ENCODE peak calls at places on chromosomes 11 and 22, in four cellular contexts. One of them, this sample, is unnamed.

GRCh38 chr11:3022300-3022967 is 30.3 kb upstream of the NAP1L4 start:
- DNase-seq in tibial nerve: no peak
- DNase-seq in neural progenitor cell: no peak
- DNase-seq in retinal pigment epithelial cell: peak; percentile 6
- DNase-seq in this sample: no peak

GRCh38 chr11:10975287-10975721 is 117.5 kb upstream of the ZBED5 start:
- DNase-seq in tibial nerve: no peak
- DNase-seq in neural progenitor cell: no peak
- DNase-seq in retinal pigment epithelial cell: peak; percentile 8
- DNase-seq in this sample: no peak

GRCh38 chr11:68010058-68011041 is at the start of gene ALDH3B1:
- DNase-seq in tibial nerve: peak; percentile 88
- DNase-seq in neural progenitor cell: peak; percentile 57
- DNase-seq in retinal pigment epithelial cell: peak; percentile 67
- DNase-seq in this sample: no peak

GRCh38 chr11:115939726-115940421 is 435.7 kb upstream of the CADM1 start:
- DNase-seq in tibial nerve: no peak
- DNase-seq in neural progenitor cell: no peak
- DNase-seq in retinal pigment epithelial cell: no peak
- DNase-seq in this sample: no peak

GRCh38 chr11:109371444-109372176 is 50.4 kb upstream of the C11orf87 start:
- DNase-seq in tibial nerve: no peak
- DNase-seq in neural progenitor cell: no peak
- DNase-seq in retinal pigment epithelial cell: no peak
- DNase-seq in this sample: no peak

GRCh38 chr22:36294293-36294620 is 41.3 kb downstream of the APOL1 start:
- DNase-seq in tibial nerve: no peak
- DNase-seq in neural progenitor cell: no peak
- DNase-seq in retinal pigment epithelial cell: no peak
- DNase-seq in this sample: no peak

GRCh38 chr22:40512426-40513136 is 123.9 kb downstream of the MRTFA start:
- DNase-seq in tibial nerve: peak; percentile 40
- DNase-seq in neural progenitor cell: no peak
- DNase-seq in retinal pigment epithelial cell: peak; percentile 83
- DNase-seq in this sample: no peak

GRCh38 chr22:44540756-44541670 is 43.0 kb upstream of the RTL6 start:
- DNase-seq in tibial nerve: no peak
- DNase-seq in neural progenitor cell: no peak
- DNase-seq in retinal pigment epithelial cell: no peak
- DNase-seq in this sample: no peak

GRCh38 chr11:2267871-2268825 is 2.2 kb downstream of the ASCL2 start:
- DNase-seq in tibial nerve: no peak
- DNase-seq in neural progenitor cell: no peak
- DNase-seq in retinal pigment epithelial cell: no peak
- DNase-seq in this sample: peak; percentile 16

GRCh38 chr11:15988693-15989231 is 367.6 kb downstream of the SOX6 start:
- DNase-seq in tibial nerve: no peak
- DNase-seq in neural progenitor cell: peak; percentile 74
- DNase-seq in retinal pigment epithelial cell: no peak
- DNase-seq in this sample: no peak

GRCh38 chr11:117820071-117820470 is 4.5 kb downstream of the FXYD2 start:
- DNase-seq in tibial nerve: no peak
- DNase-seq in neural progenitor cell: no peak
- DNase-seq in retinal pigment epithelial cell: no peak
- DNase-seq in this sample: no peak

GRCh38 chr22:44094751-44095302 is 70.7 kb downstream of the PARVB start:
- DNase-seq in tibial nerve: no peak
- DNase-seq in neural progenitor cell: no peak
- DNase-seq in retinal pigment epithelial cell: no peak
- DNase-seq in this sample: no peak

GRCh38 chr11:86769219-86769618 is 31.1 kb upstream of the PRSS23 start:
- DNase-seq in tibial nerve: no peak
- DNase-seq in neural progenitor cell: no peak
- DNase-seq in retinal pigment epithelial cell: no peak
- DNase-seq in this sample: no peak

GRCh38 chr11:126514061-126514713 is 158.7 kb downstream of the ST3GAL4 start:
- DNase-seq in tibial nerve: no peak
- DNase-seq in neural progenitor cell: no peak
- DNase-seq in retinal pigment epithelial cell: no peak
- DNase-seq in this sample: no peak

GRCh38 chr11:13446444-13446843 is 16.6 kb downstream of the BTBD10 start:
- DNase-seq in tibial nerve: no peak
- DNase-seq in neural progenitor cell: no peak
- DNase-seq in retinal pigment epithelial cell: no peak
- DNase-seq in this sample: no peak

GRCh38 chr11:27770576-27770975 is 70.3 kb upstream of the BDNF start:
- DNase-seq in tibial nerve: no peak
- DNase-seq in neural progenitor cell: no peak
- DNase-seq in retinal pigment epithelial cell: no peak
- DNase-seq in this sample: no peak

GRCh38 chr11:100883860-100884259 is 196.8 kb downstream of the ARHGAP42 start:
- DNase-seq in tibial nerve: no peak
- DNase-seq in neural progenitor cell: no peak
- DNase-seq in retinal pigment epithelial cell: no peak
- DNase-seq in this sample: no peak

GRCh38 chr11:118679483-118679882 is at the start of gene TREH:
- DNase-seq in tibial nerve: no peak
- DNase-seq in neural progenitor cell: no peak
- DNase-seq in retinal pigment epithelial cell: no peak
- DNase-seq in this sample: no peak

GRCh38 chr22:44700456-44700855 is 1.5 kb upstream of the PRR5 start:
- DNase-seq in tibial nerve: no peak
- DNase-seq in neural progenitor cell: no peak
- DNase-seq in retinal pigment epithelial cell: no peak
- DNase-seq in this sample: no peak

GRCh38 chr22:37635157-37635556 is 4.3 kb upstream of the SH3BP1 start:
- DNase-seq in tibial nerve: no peak
- DNase-seq in neural progenitor cell: no peak
- DNase-seq in retinal pigment epithelial cell: no peak
- DNase-seq in this sample: no peak

GRCh38 chr11:94171693-94172440 is 43.2 kb downstream of the PANX1 start:
- DNase-seq in tibial nerve: peak; percentile 33
- DNase-seq in neural progenitor cell: peak; percentile 79
- DNase-seq in retinal pigment epithelial cell: no peak
- DNase-seq in this sample: peak; percentile 19

GRCh38 chr11:132099692-132100091 is 729.3 kb downstream of the NTM start:
- DNase-seq in tibial nerve: peak; percentile 17
- DNase-seq in neural progenitor cell: peak; percentile 48
- DNase-seq in retinal pigment epithelial cell: no peak
- DNase-seq in this sample: no peak

GRCh38 chr22:47918276-47918928 is 1156.0 kb downstream of the TBC1D22A start:
- DNase-seq in tibial nerve: no peak
- DNase-seq in neural progenitor cell: no peak
- DNase-seq in retinal pigment epithelial cell: no peak
- DNase-seq in this sample: peak; percentile 21

GRCh38 chr11:16211407-16211806 is 144.9 kb downstream of the SOX6 start:
- DNase-seq in tibial nerve: no peak
- DNase-seq in neural progenitor cell: peak; percentile 8
- DNase-seq in retinal pigment epithelial cell: no peak
- DNase-seq in this sample: no peak

GRCh38 chr22:43848366-43849171 is 13.7 kb downstream of the SULT4A1 start:
- DNase-seq in tibial nerve: no peak
- DNase-seq in neural progenitor cell: peak; percentile 61
- DNase-seq in retinal pigment epithelial cell: no peak
- DNase-seq in this sample: no peak

GRCh38 chr11:31817621-31818493 is 6.7 kb upstream of the PAX6 start:
- DNase-seq in tibial nerve: no peak
- DNase-seq in neural progenitor cell: peak; percentile 79
- DNase-seq in retinal pigment epithelial cell: no peak
- DNase-seq in this sample: no peak

GRCh38 chr11:92226331-92227232 is 2.0 kb downstream of the FAT3 start:
- DNase-seq in tibial nerve: no peak
- DNase-seq in neural progenitor cell: peak; percentile 78
- DNase-seq in retinal pigment epithelial cell: no peak
- DNase-seq in this sample: no peak

GRCh38 chr11:84407091-84407490 is 1120.9 kb upstream of the CCDC90B start:
- DNase-seq in tibial nerve: no peak
- DNase-seq in neural progenitor cell: no peak
- DNase-seq in retinal pigment epithelial cell: no peak
- DNase-seq in this sample: no peak

GRCh38 chr11:46876471-46876870 is 30.4 kb upstream of the CKAP5 start:
- DNase-seq in tibial nerve: no peak
- DNase-seq in neural progenitor cell: no peak
- DNase-seq in retinal pigment epithelial cell: no peak
- DNase-seq in this sample: no peak

GRCh38 chr11:95358516-95359322 is 127.7 kb upstream of the SESN3 start:
- DNase-seq in tibial nerve: no peak
- DNase-seq in neural progenitor cell: no peak
- DNase-seq in retinal pigment epithelial cell: no peak
- DNase-seq in this sample: no peak

GRCh38 chr11:3001496-3001895 is 9.4 kb upstream of the NAP1L4 start:
- DNase-seq in tibial nerve: no peak
- DNase-seq in neural progenitor cell: no peak
- DNase-seq in retinal pigment epithelial cell: no peak
- DNase-seq in this sample: no peak

GRCh38 chr22:37254206-37254866 is 10.3 kb upstream of the RAC2 start:
- DNase-seq in tibial nerve: no peak
- DNase-seq in neural progenitor cell: no peak
- DNase-seq in retinal pigment epithelial cell: peak; percentile 59
- DNase-seq in this sample: no peak

GRCh38 chr11:3747704-3748103 is 49.6 kb downstream of the NUP98 start:
- DNase-seq in tibial nerve: no peak
- DNase-seq in neural progenitor cell: no peak
- DNase-seq in retinal pigment epithelial cell: no peak
- DNase-seq in this sample: no peak

GRCh38 chr11:130145975-130146776 is 13.4 kb upstream of the ST14 start:
- DNase-seq in tibial nerve: no peak
- DNase-seq in neural progenitor cell: no peak
- DNase-seq in retinal pigment epithelial cell: no peak
- DNase-seq in this sample: no peak
- TF ChIP-seq CTCF in tibial nerve: peak; percentile 21
- TF ChIP-seq CTCF in neural progenitor cell: no peak
- TF ChIP-seq CTCF in retinal pigment epithelial cell: peak; percentile 60
- TF ChIP-seq CTCF in this sample: no peak

GRCh38 chr11:69018924-69019323 is 5.9 kb upstream of the MRGPRF start:
- DNase-seq in tibial nerve: no peak
- DNase-seq in neural progenitor cell: no peak
- DNase-seq in retinal pigment epithelial cell: no peak
- DNase-seq in this sample: no peak
- TF ChIP-seq CTCF in tibial nerve: no peak
- TF ChIP-seq CTCF in neural progenitor cell: no peak
- TF ChIP-seq CTCF in retinal pigment epithelial cell: no peak
- TF ChIP-seq CTCF in this sample: no peak

GRCh38 chr11:73201249-73201648 is 16.8 kb upstream of the P2RY2 start:
- DNase-seq in tibial nerve: peak; percentile 57
- DNase-seq in neural progenitor cell: no peak
- DNase-seq in retinal pigment epithelial cell: no peak
- DNase-seq in this sample: no peak
- TF ChIP-seq CTCF in tibial nerve: no peak
- TF ChIP-seq CTCF in neural progenitor cell: no peak
- TF ChIP-seq CTCF in retinal pigment epithelial cell: no peak
- TF ChIP-seq CTCF in this sample: no peak

GRCh38 chr11:120912504-120912903 is 111.4 kb upstream of the TBCEL start:
- DNase-seq in tibial nerve: no peak
- DNase-seq in neural progenitor cell: peak; percentile 52
- DNase-seq in retinal pigment epithelial cell: peak; percentile 26
- DNase-seq in this sample: no peak
- TF ChIP-seq CTCF in tibial nerve: no peak
- TF ChIP-seq CTCF in neural progenitor cell: peak; percentile 48
- TF ChIP-seq CTCF in retinal pigment epithelial cell: peak; percentile 67
- TF ChIP-seq CTCF in this sample: peak; percentile 24

GRCh38 chr11:112662554-112662953 is 298.7 kb upstream of the NCAM1 start:
- DNase-seq in tibial nerve: no peak
- DNase-seq in neural progenitor cell: no peak
- DNase-seq in retinal pigment epithelial cell: no peak
- DNase-seq in this sample: no peak
- TF ChIP-seq CTCF in tibial nerve: no peak
- TF ChIP-seq CTCF in neural progenitor cell: no peak
- TF ChIP-seq CTCF in retinal pigment epithelial cell: no peak
- TF ChIP-seq CTCF in this sample: no peak

GRCh38 chr22:41518048-41518347 is 26.3 kb downstream of the POLR3H start:
- DNase-seq in tibial nerve: no peak
- DNase-seq in neural progenitor cell: no peak
- DNase-seq in retinal pigment epithelial cell: no peak
- DNase-seq in this sample: no peak
- TF ChIP-seq CTCF in tibial nerve: no peak
- TF ChIP-seq CTCF in neural progenitor cell: no peak
- TF ChIP-seq CTCF in retinal pigment epithelial cell: no peak
- TF ChIP-seq CTCF in this sample: no peak

DNA sequence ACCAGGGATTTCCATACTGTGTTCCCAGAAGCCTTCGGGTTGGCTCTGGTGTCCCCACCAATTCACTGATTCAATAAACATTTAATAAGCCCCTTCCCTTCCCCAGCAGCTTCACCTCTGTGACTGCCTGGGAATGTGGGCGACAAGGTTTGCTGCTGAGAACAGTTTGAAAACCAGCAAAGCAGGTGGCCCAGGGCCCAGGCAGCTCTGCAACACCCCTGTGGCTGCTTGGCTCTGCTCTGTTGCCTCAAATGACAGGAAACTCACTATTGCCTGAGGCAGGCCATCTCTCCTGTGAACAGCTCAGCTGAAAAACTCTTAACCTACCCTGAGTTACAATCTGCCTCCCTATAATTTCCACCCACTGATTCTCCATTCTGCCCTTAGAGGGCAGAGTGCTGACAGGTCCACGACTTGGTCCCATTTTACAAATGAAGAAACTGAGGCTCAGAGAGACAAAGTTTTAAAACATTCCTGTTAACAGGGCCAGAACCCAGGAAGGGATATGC is 10.5 kb downstream of the ADORA2A start:
- DNase-seq in tibial nerve: no peak
- DNase-seq in neural progenitor cell: no peak
- DNase-seq in retinal pigment epithelial cell: no peak
- DNase-seq in this sample: no peak
- TF ChIP-seq CTCF in tibial nerve: no peak
- TF ChIP-seq CTCF in neural progenitor cell: peak; percentile 9
- TF ChIP-seq CTCF in retinal pigment epithelial cell: no peak
- TF ChIP-seq CTCF in this sample: no peak

DNA sequence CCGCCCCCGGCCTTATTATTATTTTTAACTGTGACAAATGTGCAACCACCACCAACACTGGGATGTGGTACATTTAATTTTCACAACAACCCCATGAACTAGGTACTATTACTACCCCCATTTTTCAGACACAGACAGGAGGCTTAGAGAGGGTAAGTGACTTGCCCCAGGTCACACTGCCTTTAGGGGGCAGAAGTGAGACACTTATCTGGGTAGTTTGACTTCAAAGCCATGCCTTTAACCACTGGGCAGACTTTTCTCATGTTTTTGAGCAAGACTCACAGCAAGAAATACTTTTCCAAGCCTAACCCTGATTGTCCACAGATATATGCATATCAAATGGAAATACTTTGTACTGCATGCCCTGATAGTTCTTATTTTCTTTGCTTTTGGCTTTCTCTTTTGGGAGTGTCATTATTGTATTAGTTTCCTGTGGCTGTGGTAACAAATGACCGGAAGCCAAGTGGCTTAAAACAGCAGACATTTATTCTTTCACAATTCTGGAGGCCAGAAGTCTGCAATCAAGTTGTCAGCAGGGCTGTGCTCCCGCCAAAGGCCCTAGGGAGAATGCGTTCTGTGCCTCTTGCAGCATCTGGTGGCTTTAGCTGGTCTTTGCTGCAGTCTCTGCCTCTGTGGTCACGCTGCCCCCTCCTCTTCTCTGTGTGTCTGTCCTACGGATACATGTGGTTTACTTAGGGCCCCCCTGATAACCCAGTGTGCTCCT is 110.8 kb downstream of the GRIK4 start:
- DNase-seq in tibial nerve: no peak
- DNase-seq in neural progenitor cell: no peak
- DNase-seq in retinal pigment epithelial cell: no peak
- DNase-seq in this sample: no peak
- TF ChIP-seq CTCF in tibial nerve: no peak
- TF ChIP-seq CTCF in neural progenitor cell: peak; percentile 37
- TF ChIP-seq CTCF in retinal pigment epithelial cell: peak; percentile 32
- TF ChIP-seq CTCF in this sample: peak; percentile 31

GRCh38 chr11:78630561-78631303 is 56.1 kb upstream of the NARS2 start:
- DNase-seq in tibial nerve: no peak
- DNase-seq in neural progenitor cell: no peak
- DNase-seq in retinal pigment epithelial cell: no peak
- DNase-seq in this sample: no peak
- TF ChIP-seq CTCF in tibial nerve: no peak
- TF ChIP-seq CTCF in neural progenitor cell: peak; percentile 13
- TF ChIP-seq CTCF in retinal pigment epithelial cell: peak; percentile 11
- TF ChIP-seq CTCF in this sample: no peak

This sample was measured in natural killer cell.